ENCODE peak calls at places on chromosome 12, in eight cellular contexts. C is lower lobe of right lung, S is IMR-90, O is left lung, H is A549, B is upper lobe of right lung, I is uterus, E is lung. P is an unnamed sample.

GRCh38 chr12:3680919-3681594 is 71.9 kb downstream of the CRACR2A start:
- DNase-seq in C (no peak), S (no peak), O (no peak), H (no peak), B (no peak), I (no peak), E (peak; percentile 36), P (no peak)

GRCh38 chr12:3263939-3264699 is 186.9 kb downstream of the TSPAN9 start:
- DNase-seq in C (no peak), S (no peak), O (peak; percentile 44), H (no peak), B (no peak), I (no peak), E (no peak), P (no peak)

GRCh38 chr12:9731797-9732196 is 1.1 kb downstream of the CLECL1 start:
- DNase-seq in C (no peak), S (no peak), O (no peak), H (no peak), B (no peak), I (no peak), E (no peak), P (no peak)

GRCh38 chr12:48351022-48351708 is 446 bp upstream of the ZNF641 start:
- DNase-seq in C (peak; percentile 84), S (peak; percentile 59), O (no peak), H (peak; percentile 74), B (no peak), I (peak; percentile 86), E (peak; percentile 84), P (no peak)

GRCh38 chr12:110639336-110640178 is 25.6 kb downstream of the TCTN1 start:
- DNase-seq in C (no peak), S (peak; percentile 86), O (no peak), H (peak; percentile 14), B (no peak), I (no peak), E (no peak), P (no peak)

GRCh38 chr12:19273482-19274330 is 144.2 kb downstream of the PLEKHA5 start:
- DNase-seq in C (no peak), S (peak; percentile 97), O (no peak), H (peak; percentile 79), B (no peak), I (peak; percentile 67), E (peak; percentile 55), P (peak; percentile 52)

GRCh38 chr12:88553941-88554658 is 26.2 kb downstream of the KITLG start:
- DNase-seq in C (no peak), S (peak; percentile 64), O (no peak), H (peak; percentile 74), B (no peak), I (no peak), E (no peak), P (no peak)

GRCh38 chr12:126474703-126475102 is 1409.5 kb downstream of the AACS start:
- DNase-seq in C (no peak), S (no peak), O (no peak), H (no peak), B (no peak), I (no peak), E (no peak), P (no peak)

GRCh38 chr12:49515266-49515665 is 23.6 kb upstream of the KCNH3 start:
- DNase-seq in C (no peak), S (peak; percentile 90), O (no peak), H (peak; percentile 64), B (no peak), I (no peak), E (no peak), P (no peak)

GRCh38 chr12:108757842-108758241 is 26.5 kb upstream of the CORO1C start:
- DNase-seq in C (no peak), S (no peak), O (no peak), H (no peak), B (no peak), I (no peak), E (no peak), P (no peak)

GRCh38 chr12:105235299-105235746 is 651 bp downstream of the APPL2 start:
- DNase-seq in C (no peak), S (peak; percentile 26), O (no peak), H (no peak), B (no peak), I (no peak), E (no peak), P (no peak)

GRCh38 chr12:131618303-131618658 is 92.6 kb upstream of the SFSWAP start:
- DNase-seq in C (no peak), S (no peak), O (no peak), H (peak; percentile 29), B (no peak), I (no peak), E (no peak), P (no peak)

GRCh38 chr12:12469386-12469785 is 93.3 kb downstream of the DUSP16 start:
- DNase-seq in C (no peak), S (no peak), O (no peak), H (no peak), B (no peak), I (no peak), E (no peak), P (no peak)

GRCh38 chr12:12468575-12468974 is 94.1 kb downstream of the DUSP16 start:
- DNase-seq in C (no peak), S (no peak), O (no peak), H (no peak), B (no peak), I (no peak), E (no peak), P (no peak)

GRCh38 chr12:12467701-12468218 is 94.9 kb downstream of the DUSP16 start:
- DNase-seq in C (peak; percentile 75), S (peak; percentile 11), O (no peak), H (no peak), B (peak; percentile 78), I (no peak), E (peak; percentile 33), P (no peak)

GRCh38 chr12:12473223-12473622 is 89.4 kb downstream of the DUSP16 start:
- DNase-seq in C (no peak), S (no peak), O (no peak), H (no peak), B (no peak), I (no peak), E (no peak), P (no peak)

GRCh38 chr12:12470751-12471300 is 91.8 kb downstream of the DUSP16 start:
- DNase-seq in C (no peak), S (no peak), O (no peak), H (no peak), B (no peak), I (no peak), E (no peak), P (no peak)
- H3K27ac ChIP-seq in C (no peak overlapping the region), S (no peak overlapping the region), O (no peak overlapping the region), H (no peak overlapping the region), B (no peak overlapping the region), I (no peak overlapping the region), E (no peak overlapping the region), P (no peak overlapping the region)

GRCh38 chr12:25186788-25187397 is 8.1 kb downstream of the DNAI7 start:
- DNase-seq in C (no peak), S (peak; percentile 8), O (no peak), H (no peak), B (no peak), I (no peak), E (no peak), P (no peak)
- H3K4me3 ChIP-seq in C (no peak overlapping the region), S (no peak overlapping the region), O (no peak overlapping the region), H (no peak overlapping the region), B (no peak overlapping the region), I (no peak overlapping the region), E (no peak overlapping the region), P (peak overlapping the region; percentile 54)

GRCh38 chr12:68673788-68674187 is 13.0 kb upstream of the NUP107 start:
- DNase-seq in C (no peak), S (no peak), O (no peak), H (no peak), B (no peak), I (no peak), E (no peak), P (peak; percentile 58)
- H3K27ac ChIP-seq in C (no peak overlapping the region), S (no peak overlapping the region), O (no peak overlapping the region), H (no peak overlapping the region), B (no peak overlapping the region), I (no peak overlapping the region), E (no peak overlapping the region), P (peak overlapping the region; percentile 46)

DNA sequence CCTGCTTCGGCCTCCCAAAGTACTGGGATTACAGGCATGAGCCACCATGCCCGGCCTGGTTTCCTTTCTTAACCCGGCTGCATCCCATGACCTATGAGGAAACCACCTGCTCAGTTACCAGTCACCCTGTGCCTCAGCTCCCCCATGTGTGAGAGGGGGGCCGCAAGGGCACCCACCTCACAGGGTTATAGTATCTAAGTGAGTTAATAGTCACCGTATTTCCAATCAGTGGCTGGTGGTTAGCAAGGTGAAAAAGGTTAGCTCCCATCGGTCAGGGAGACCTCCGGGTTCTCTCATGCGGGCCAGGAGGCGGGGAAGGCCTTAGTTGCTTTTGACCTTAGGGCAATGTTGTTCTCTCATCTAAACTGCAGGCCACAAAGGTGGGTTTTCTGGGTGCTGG is 6.7 kb downstream of the LRP1 start:
- DNase-seq in C (no peak), S (no peak), O (no peak), H (no peak), B (no peak), I (peak; percentile 29), E (no peak), P (no peak)
- H3K4me3 ChIP-seq in C (peak overlapping the region; percentile 10), S (no peak overlapping the region), O (no peak overlapping the region), H (no peak overlapping the region), B (no peak overlapping the region), I (no peak overlapping the region), E (no peak overlapping the region), P (no peak overlapping the region)

GRCh38 chr12:122304924-122305323 is 38.6 kb upstream of the VPS33A start:
- DNase-seq in C (no peak), S (peak; percentile 46), O (no peak), H (no peak), B (no peak), I (no peak), E (no peak), P (no peak)
- H3K27ac ChIP-seq in C (no peak overlapping the region), S (no peak overlapping the region), O (no peak overlapping the region), H (no peak overlapping the region), B (no peak overlapping the region), I (no peak overlapping the region), E (no peak overlapping the region), P (no peak overlapping the region)

GRCh38 chr12:114344264-114344663 is 61.7 kb downstream of the TBX5 start:
- DNase-seq in C (no peak), S (no peak), O (no peak), H (no peak), B (no peak), I (no peak), E (no peak), P (no peak)

GRCh38 chr12:114342651-114343050 is 63.3 kb downstream of the TBX5 start:
- DNase-seq in C (no peak), S (peak; percentile 2), O (no peak), H (no peak), B (no peak), I (no peak), E (no peak), P (no peak)

GRCh38 chr12:114343585-114343984 is 62.4 kb downstream of the TBX5 start:
- DNase-seq in C (no peak), S (no peak), O (no peak), H (no peak), B (no peak), I (no peak), E (no peak), P (no peak)

DNA sequence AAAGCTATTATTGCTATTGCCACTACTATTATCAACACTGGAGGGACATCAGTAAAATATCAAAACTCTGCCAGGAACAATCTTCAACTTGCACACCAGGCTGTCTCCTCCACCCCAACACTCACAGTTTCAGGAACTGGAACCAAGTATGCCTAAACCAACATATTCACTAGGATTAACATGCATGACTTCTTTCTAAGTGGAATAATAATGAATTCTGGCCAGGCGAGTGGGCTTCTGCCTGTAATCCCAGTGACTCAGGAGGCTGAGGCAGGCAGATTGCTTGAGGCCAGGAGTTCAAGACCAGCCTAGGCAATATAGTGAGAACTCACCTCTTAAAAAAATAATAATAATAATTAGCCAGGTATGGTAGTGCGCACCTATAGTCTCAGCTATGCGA is 58.1 kb downstream of the TBX5 start:
- DNase-seq in C (no peak), S (no peak), O (no peak), H (no peak), B (no peak), I (no peak), E (no peak), P (no peak)
- H3K4me3 ChIP-seq in C (no peak overlapping the region), S (no peak overlapping the region), O (no peak overlapping the region), H (no peak overlapping the region), B (no peak overlapping the region), I (no peak overlapping the region), E (no peak overlapping the region), P (no peak overlapping the region)